ENCODE peak calls at places on chromosomes 2 and 18, in eight cellular contexts. O is activated CD8-positive, alpha-beta T cell treated with anti-CD3 and anti-CD28 coated beads for 36 hours; E is H9; U is MM.1S; Q is adrenal gland; S is heart right ventricle; C is foreskin fibroblast; F is body of pancreas. N is an unnamed sample.

GRCh38 chr2:15704086-15704787 is 112.6 kb downstream of the DDX1 start:
- DNase-seq in O (no peak), E (no peak), U (no peak), Q (no peak), S (no peak), C (no peak), F (no peak), N (no peak)

GRCh38 chr2:240585101-240585500 is 1.4 kb upstream of the CAPN10 start:
- DNase-seq in O (no peak), E (no peak), U (peak), Q (no peak), S (peak), C (no peak), F (no peak), N (peak)

GRCh38 chr2:150154308-150154797 is 333.1 kb downstream of the RND3 start:
- DNase-seq in O (no peak), E (no peak), U (no peak), Q (no peak), S (no peak), C (no peak), F (no peak), N (no peak)

GRCh38 chr2:100610381-100610831 is 47.6 kb downstream of the PDCL3 start:
- DNase-seq in O (peak), E (peak), U (peak), Q (peak), S (peak), C (peak), F (peak), N (no peak)

GRCh38 chr2:88596141-88596830 is 31.0 kb downstream of the EIF2AK3 start:
- DNase-seq in O (no peak), E (no peak), U (no peak), Q (no peak), S (no peak), C (no peak), F (no peak), N (no peak)

GRCh38 chr2:63050186-63050915 is at the start of gene OTX1:
- DNase-seq in O (peak), E (peak), U (peak), Q (peak), S (no peak), C (peak), F (peak), N (no peak)

GRCh38 chr2:98487806-98488189 is 43.1 kb downstream of the INPP4A start:
- DNase-seq in O (peak), E (peak), U (peak), Q (no peak), S (no peak), C (no peak), F (peak), N (no peak)

GRCh38 chr2:38742797-38743559 is 8.2 kb downstream of the SRSF7 start:
- DNase-seq in O (no peak), E (no peak), U (no peak), Q (no peak), S (no peak), C (no peak), F (no peak), N (no peak)

GRCh38 chr2:118131771-118132170 is 43.5 kb downstream of the INSIG2 start:
- DNase-seq in O (no peak), E (no peak), U (no peak), Q (no peak), S (no peak), C (no peak), F (no peak), N (no peak)

GRCh38 chr2:159755788-159756187 is 42.2 kb downstream of the CD302 start:
- DNase-seq in O (peak), E (no peak), U (no peak), Q (no peak), S (no peak), C (peak), F (no peak), N (no peak)

GRCh38 chr2:20223345-20224190 is 1.4 kb downstream of the SDC1 start:
- DNase-seq in O (peak), E (peak), U (peak), Q (peak), S (peak), C (peak), F (peak), N (peak)

GRCh38 chr18:23136326-23137092 is 1.2 kb downstream of the CABLES1 start:
- DNase-seq in O (peak), E (peak), U (peak), Q (no peak), S (peak), C (no peak), F (peak), N (no peak)

GRCh38 chr2:160783481-160783880 is 289.9 kb upstream of the RBMS1 start:
- DNase-seq in O (no peak), E (no peak), U (no peak), Q (no peak), S (no peak), C (peak), F (no peak), N (no peak)

GRCh38 chr18:77133920-77134496 is 1.4 kb upstream of the MBP start:
- DNase-seq in O (peak), E (no peak), U (no peak), Q (no peak), S (peak), C (no peak), F (no peak), N (no peak)

GRCh38 chr2:101230541-101230993 is 22.1 kb upstream of the CNOT11 start:
- DNase-seq in O (no peak), E (no peak), U (no peak), Q (no peak), S (no peak), C (peak), F (no peak), N (no peak)

GRCh38 chr2:98532761-98533160 is 75.6 kb downstream of the COA5 start:
- DNase-seq in O (no peak), E (no peak), U (no peak), Q (no peak), S (no peak), C (no peak), F (no peak), N (no peak)

GRCh38 chr2:173286153-173286809 is 68.4 kb upstream of the CDCA7 start:
- DNase-seq in O (no peak), E (no peak), U (no peak), Q (no peak), S (no peak), C (no peak), F (no peak), N (no peak)

GRCh38 chr2:216882876-216883275 is 23.0 kb upstream of the TNP1 start:
- DNase-seq in O (no peak), E (no peak), U (no peak), Q (no peak), S (no peak), C (no peak), F (no peak), N (no peak)

GRCh38 chr2:21183306-21183705 is 59.5 kb downstream of the TDRD15 start:
- DNase-seq in O (no peak), E (no peak), U (no peak), Q (no peak), S (no peak), C (no peak), F (no peak), N (no peak)

GRCh38 chr2:171287606-171288005 is 126.9 kb upstream of the TLK1 start:
- DNase-seq in O (no peak), E (no peak), U (no peak), Q (no peak), S (no peak), C (peak), F (no peak), N (no peak)

GRCh38 chr2:240615409-240615808 is 9.9 kb upstream of the GPR35 start:
- DNase-seq in O (no peak), E (no peak), U (no peak), Q (no peak), S (no peak), C (no peak), F (peak), N (no peak)

GRCh38 chr18:60684843-60685513 is 312.4 kb upstream of the MC4R start:
- DNase-seq in O (no peak), E (no peak), U (peak), Q (no peak), S (no peak), C (peak), F (no peak), N (no peak)
- TF ChIP-seq CTCF in O (peak), E (peak), U (peak), Q (peak), S (peak), C (peak), F (peak), N (peak)

GRCh38 chr18:34258176-34258575 is 33.5 kb upstream of the NOL4 start:
- DNase-seq in O (no peak), E (no peak), U (no peak), Q (no peak), S (no peak), C (no peak), F (no peak), N (no peak)

GRCh38 chr18:34261865-34262780 is 37.4 kb upstream of the NOL4 start:
- DNase-seq in O (no peak), E (no peak), U (no peak), Q (no peak), S (no peak), C (no peak), F (no peak), N (no peak)
- TF ChIP-seq CTCF in O (no peak), E (peak), U (no peak), Q (no peak), S (peak), C (no peak), F (no peak), N (peak)

DNA sequence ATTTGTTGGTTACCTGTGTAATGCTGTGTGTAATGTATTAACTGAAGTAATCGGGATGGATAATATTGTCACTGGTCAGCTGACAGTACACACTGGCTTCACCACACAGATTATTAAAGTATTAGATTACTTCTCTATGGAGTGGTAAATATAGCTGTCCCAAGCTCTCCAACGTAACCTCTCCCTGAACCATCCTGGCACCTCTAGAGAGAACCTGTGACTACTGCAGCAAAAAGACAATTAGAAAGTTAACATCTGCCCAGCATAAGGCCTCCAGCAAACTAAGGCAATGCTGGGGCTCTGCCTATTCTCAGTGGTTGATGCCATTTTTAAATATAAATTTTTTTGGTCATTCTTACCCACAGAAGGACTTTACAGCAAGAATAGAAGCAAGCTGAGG is 351.3 kb downstream of the GPD2 start:
- DNase-seq in O (no peak), E (no peak), U (peak), Q (no peak), S (no peak), C (no peak), F (no peak), N (no peak)
- TF ChIP-seq CTCF in O (no peak), E (no peak), U (no peak), Q (no peak), S (no peak), C (no peak), F (no peak), N (no peak)

DNA sequence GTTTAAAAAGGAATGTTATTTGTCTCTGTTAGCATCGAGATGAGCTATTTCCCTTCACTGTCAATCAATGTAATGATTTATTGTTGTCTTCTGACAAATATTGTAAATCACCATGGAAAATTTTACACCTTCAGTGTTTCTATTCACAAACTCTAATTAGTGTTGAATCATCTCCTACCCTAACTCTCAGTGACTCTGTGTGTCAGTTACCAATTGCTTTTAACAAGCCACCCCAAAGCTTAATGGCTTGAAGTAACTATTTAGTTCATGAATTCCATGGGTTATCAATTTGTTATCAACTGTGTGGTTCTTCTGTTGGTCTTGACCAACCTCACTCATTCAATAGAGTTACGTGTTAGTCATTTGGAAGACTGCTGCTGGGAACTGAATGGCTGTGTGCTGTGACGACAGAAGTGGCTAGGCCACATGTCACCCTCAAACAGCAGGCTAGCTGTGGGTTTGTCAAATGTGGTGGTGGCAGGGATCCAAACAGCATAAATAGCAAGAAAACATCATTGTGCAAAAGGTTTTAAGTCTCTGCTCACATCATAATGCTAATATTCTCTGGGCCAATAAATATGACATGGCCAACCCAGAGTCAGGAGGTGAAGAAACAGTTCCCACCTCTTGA is 910.8 kb upstream of the CDH2 start:
- DNase-seq in O (no peak), E (no peak), U (no peak), Q (no peak), S (no peak), C (no peak), F (no peak), N (no peak)
- TF ChIP-seq CTCF in O (no peak), E (no peak), U (no peak), Q (no peak), S (no peak), C (no peak), F (no peak), N (no peak)

GRCh38 chr2:185279999-185280398 is 458.6 kb upstream of the FSIP2 start:
- DNase-seq in O (no peak), E (no peak), U (peak), Q (no peak), S (no peak), C (no peak), F (no peak), N (no peak)
- TF ChIP-seq CTCF in O (no peak), E (peak), U (peak), Q (no peak), S (no peak), C (peak), F (peak), N (peak)

DNA sequence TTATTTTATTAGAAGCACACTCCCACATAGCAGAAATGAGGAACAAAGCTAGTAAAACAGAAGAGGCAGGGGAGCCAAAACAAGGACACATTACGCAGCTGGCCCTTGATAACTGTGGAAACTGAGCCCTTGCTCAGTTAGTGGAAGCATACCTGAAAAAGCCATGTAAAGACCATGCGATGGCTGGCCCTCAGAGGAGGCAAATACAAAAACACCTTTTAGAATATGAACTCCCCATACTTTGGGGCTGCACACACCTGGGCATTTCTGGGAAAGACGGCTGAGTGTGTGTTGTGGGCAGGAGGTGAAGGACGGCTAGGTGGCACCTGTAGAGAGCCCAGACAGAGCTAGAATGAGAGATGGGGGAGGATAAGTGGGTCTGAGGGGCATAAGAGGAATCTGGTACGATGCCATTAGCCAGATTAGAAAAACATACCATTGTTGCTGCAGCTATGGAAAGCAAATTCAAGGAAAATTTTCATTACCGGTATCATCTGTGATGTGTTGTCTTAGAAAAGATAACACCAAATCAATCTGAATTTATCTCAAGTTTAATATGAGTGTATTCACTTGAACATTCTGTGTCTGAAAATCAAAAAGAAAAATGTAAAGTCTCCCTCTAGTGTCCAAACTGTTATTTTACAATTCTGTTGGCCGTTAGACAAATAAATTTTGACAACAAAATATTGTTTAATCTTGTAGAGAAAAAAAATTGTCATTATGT is 45.2 kb upstream of the SULT1C3 start:
- DNase-seq in O (no peak), E (no peak), U (no peak), Q (no peak), S (no peak), C (no peak), F (no peak), N (no peak)
- TF ChIP-seq CTCF in O (peak), E (peak), U (peak), Q (peak), S (peak), C (peak), F (peak), N (peak)

GRCh38 chr2:126700073-126700581 is 44.2 kb downstream of the GYPC start:
- DNase-seq in O (no peak), E (peak), U (no peak), Q (no peak), S (no peak), C (no peak), F (no peak), N (no peak)
- TF ChIP-seq CTCF in O (no peak), E (no peak), U (no peak), Q (no peak), S (no peak), C (no peak), F (no peak), N (no peak)

DNA sequence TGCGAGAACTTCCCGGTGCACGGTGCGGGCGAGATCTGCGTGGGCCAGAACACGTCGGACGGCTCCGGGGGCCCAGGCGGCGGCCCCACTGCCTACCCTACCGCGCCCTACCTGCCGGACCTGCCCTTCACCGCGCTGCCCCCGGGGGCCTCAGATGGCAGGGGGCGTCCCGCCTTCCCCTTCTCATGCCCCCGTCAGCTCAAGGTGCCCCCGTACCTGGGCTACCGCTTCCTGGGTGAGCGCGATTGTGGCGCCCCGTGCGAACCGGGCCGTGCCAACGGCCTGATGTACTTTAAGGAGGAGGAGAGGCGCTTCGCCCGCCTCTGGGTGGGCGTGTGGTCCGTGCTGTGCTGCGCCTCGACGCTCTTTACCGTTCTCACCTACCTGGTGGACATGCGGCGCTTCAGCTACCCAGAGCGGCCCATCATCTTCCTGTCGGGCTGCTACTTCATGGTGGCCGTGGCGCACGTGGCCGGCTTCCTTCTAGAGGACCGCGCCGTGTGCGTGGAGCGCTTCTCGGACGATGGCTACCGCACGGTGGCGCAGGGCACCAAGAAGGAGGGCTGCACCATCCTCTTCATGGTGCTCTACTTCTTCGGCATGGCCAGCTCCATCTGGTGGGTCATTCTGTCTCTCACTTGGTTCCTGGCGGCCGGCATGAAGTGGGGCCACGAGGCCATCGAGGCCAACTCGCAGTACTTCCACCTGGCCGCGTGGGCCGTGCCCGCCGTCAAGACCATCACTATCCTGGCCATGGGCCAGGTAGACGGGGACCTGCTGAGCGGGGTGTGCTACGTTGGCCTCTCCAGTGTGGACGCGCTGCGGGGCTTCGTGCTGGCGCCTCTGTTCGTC is 1.7 kb downstream of the FZD7 start:
- DNase-seq in O (peak), E (peak), U (no peak), Q (peak), S (peak), C (peak), F (peak), N (no peak)
- TF ChIP-seq CTCF in O (no peak), E (peak), U (no peak), Q (peak), S (peak), C (peak), F (peak), N (peak)

GRCh38 chr2:96495983-96496382 is 9.2 kb downstream of the NEURL3 start:
- DNase-seq in O (no peak), E (no peak), U (no peak), Q (no peak), S (no peak), C (no peak), F (no peak), N (no peak)

GRCh38 chr2:96501471-96501874 is 3.7 kb downstream of the NEURL3 start:
- DNase-seq in O (peak), E (no peak), U (peak), Q (no peak), S (no peak), C (no peak), F (peak), N (no peak)

GRCh38 chr2:96500385-96501066 is 4.6 kb downstream of the NEURL3 start:
- DNase-seq in O (no peak), E (no peak), U (no peak), Q (no peak), S (no peak), C (no peak), F (no peak), N (no peak)

GRCh38 chr2:96499061-96499960 is 5.8 kb downstream of the NEURL3 start:
- DNase-seq in O (no peak), E (no peak), U (no peak), Q (no peak), S (no peak), C (no peak), F (no peak), N (no peak)

DNA sequence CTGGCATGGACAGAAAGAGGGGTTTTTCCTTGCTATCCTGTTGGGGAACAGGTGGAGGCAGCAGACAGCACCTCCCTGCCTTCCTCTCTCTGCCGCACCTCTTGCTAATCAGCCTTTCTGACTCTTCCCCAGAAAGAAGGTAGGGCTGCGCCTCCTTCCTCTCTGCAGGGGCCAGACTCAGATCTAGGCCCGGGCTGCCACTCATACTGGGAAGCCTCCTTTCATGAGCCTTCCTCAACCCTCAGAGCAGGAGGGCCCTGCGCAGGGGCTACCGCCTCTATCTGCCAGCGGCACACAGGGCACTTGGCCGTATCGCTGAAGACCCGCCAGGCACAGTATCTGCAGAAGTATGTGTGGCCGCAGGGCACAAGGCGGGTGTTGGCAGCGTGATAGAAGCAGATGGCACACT is 7.1 kb downstream of the NEURL3 start:
- DNase-seq in O (no peak), E (peak), U (no peak), Q (no peak), S (no peak), C (no peak), F (no peak), N (no peak)
- TF ChIP-seq CTCF in O (no peak), E (peak), U (no peak), Q (no peak), S (no peak), C (no peak), F (no peak), N (no peak)

N was measured in chondrocyte.